ENCODE peak calls at places on chromosomes 12 and 14, in five cellular contexts. V is Calu3, R is H9, G is OCI-LY7, L is right lobe of liver. F is an unnamed sample.

GRCh38 chr14:73457050-73457934 is 1.1 kb downstream of the NUMB start:
- DNase-seq in V (peak), R (peak), G (peak), L (peak), F (no peak)

GRCh38 chr12:88207921-88208640 is 66.0 kb downstream of the TMTC3 start:
- DNase-seq in V (no peak), R (no peak), G (no peak), L (no peak), F (no peak)

GRCh38 chr12:72471806-72472205 is 199.6 kb downstream of the TRHDE start:
- DNase-seq in V (no peak), R (no peak), G (no peak), L (no peak), F (no peak)

GRCh38 chr12:24489939-24490338 is 459.0 kb downstream of the BCAT1 start:
- DNase-seq in V (no peak), R (no peak), G (no peak), L (no peak), F (no peak)

GRCh38 chr12:27657296-27657695 is 39.0 kb upstream of the REP15 start:
- DNase-seq in V (no peak), R (no peak), G (no peak), L (no peak), F (no peak)

GRCh38 chr14:99389171-99389826 is 91.4 kb downstream of the SETD3 start:
- DNase-seq in V (peak), R (peak), G (peak), L (no peak), F (peak)

GRCh38 chr12:124454735-124455134 is 112.7 kb downstream of the NCOR2 start:
- DNase-seq in V (no peak), R (no peak), G (no peak), L (no peak), F (no peak)

GRCh38 chr14:89252887-89253532 is 164.0 kb downstream of the FOXN3 start:
- DNase-seq in V (no peak), R (peak), G (no peak), L (no peak), F (no peak)

GRCh38 chr14:64637735-64638473 is 66.3 kb upstream of the PLEKHG3 start:
- DNase-seq in V (no peak), R (no peak), G (no peak), L (no peak), F (no peak)

GRCh38 chr14:49447725-49448124 is 138.5 kb downstream of the RPS29 start:
- DNase-seq in V (no peak), R (no peak), G (no peak), L (no peak), F (no peak)

GRCh38 chr14:44767646-44768173 is 194.0 kb downstream of the KLHL28 start:
- DNase-seq in V (no peak), R (no peak), G (no peak), L (no peak), F (no peak)

GRCh38 chr12:78156751-78157150 is 326.1 kb downstream of the NAV3 start:
- DNase-seq in V (no peak), R (no peak), G (no peak), L (no peak), F (no peak)

GRCh38 chr12:89862511-89863331 is 154.1 kb upstream of the ATP2B1 start:
- DNase-seq in V (no peak), R (no peak), G (peak), L (no peak), F (no peak)

GRCh38 chr14:70052990-70053389 is 135.8 kb downstream of the SLC8A3 start:
- DNase-seq in V (peak), R (no peak), G (peak), L (no peak), F (peak)

GRCh38 chr14:21526672-21527319 is 650 bp upstream of the SALL2 start:
- DNase-seq in V (no peak), R (peak), G (peak), L (no peak), F (no peak)

GRCh38 chr12:108561852-108562347 is 496 bp upstream of the ISCU start:
- DNase-seq in V (peak), R (no peak), G (no peak), L (no peak), F (no peak)

GRCh38 chr12:81187686-81188085 is 109.8 kb downstream of the ACSS3 start:
- DNase-seq in V (no peak), R (no peak), G (no peak), L (no peak), F (no peak)

GRCh38 chr14:55427439-55427838 is 13.0 kb downstream of the TBPL2 start:
- DNase-seq in V (peak), R (no peak), G (no peak), L (no peak), F (no peak)

GRCh38 chr12:57319678-57320469 is 68.9 kb upstream of the STAC3 start:
- DNase-seq in V (no peak), R (no peak), G (no peak), L (no peak), F (no peak)

GRCh38 chr12:6688543-6688999 is 604 bp downstream of the ZNF384 start:
- DNase-seq in V (peak), R (no peak), G (peak), L (peak), F (no peak)

GRCh38 chr12:93954160-93955112 is 193.9 kb upstream of the PLXNC1 start:
- DNase-seq in V (no peak), R (no peak), G (no peak), L (no peak), F (no peak)

GRCh38 chr14:103078420-103078749 is 5.6 kb upstream of the LBHD2 start:
- DNase-seq in V (peak), R (peak), G (peak), L (peak), F (no peak)

GRCh38 chr12:75981773-75982564 is 49.6 kb downstream of the PHLDA1 start:
- DNase-seq in V (peak), R (no peak), G (no peak), L (no peak), F (no peak)

GRCh38 chr14:98182385-98183055 is 1089.5 kb downstream of the BCL11B start:
- DNase-seq in V (no peak), R (no peak), G (no peak), L (no peak), F (no peak)

GRCh38 chr14:20412422-20412821 is 879 bp downstream of the TEP1 start:
- DNase-seq in V (no peak), R (no peak), G (peak), L (no peak), F (no peak)

DNA sequence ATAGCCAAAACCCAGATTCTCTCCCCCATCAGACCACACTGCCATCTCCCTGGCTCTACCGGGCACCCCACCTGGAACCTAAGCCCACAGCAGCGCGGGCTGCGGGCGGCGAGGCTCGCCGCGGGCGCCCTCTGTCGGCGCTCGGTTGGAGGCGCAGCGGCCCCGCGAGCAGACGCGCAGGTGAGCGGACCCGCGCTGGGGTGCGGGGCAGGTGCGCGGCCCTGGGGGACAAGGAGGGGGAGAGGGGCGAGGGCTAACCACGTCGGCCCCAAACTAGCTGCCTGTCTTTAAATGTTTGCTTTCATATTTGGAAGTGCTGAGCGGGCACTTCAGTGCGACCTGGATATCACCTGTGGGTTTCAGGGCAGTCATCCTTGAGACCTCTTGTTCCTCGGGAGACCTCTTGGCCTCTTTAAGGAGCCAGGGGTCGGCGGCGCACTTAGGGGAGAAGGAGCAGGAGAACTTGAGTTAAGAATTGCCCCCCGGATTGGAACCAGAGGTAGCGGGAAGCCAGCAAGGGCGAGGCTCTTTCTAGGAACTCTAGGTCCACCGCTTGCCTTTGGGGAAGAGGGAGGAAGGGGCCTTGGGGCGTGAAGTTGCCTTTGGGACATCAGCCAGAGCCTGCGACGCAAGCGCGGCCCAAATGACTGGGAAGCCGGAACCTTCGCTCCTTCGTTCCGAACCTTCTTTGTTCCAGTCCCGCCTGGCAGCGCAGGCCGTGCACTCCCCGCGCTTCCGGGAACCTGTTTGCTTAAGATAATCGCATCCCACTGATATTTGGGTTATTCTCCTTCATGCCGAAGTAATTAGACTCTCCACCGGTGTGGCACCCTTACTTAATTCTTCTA is 78.7 kb downstream of the NEDD1 start:
- DNase-seq in V (peak), R (peak), G (peak), L (peak), F (peak)
- TF ChIP-seq CTCF in V (peak), R (peak), G (peak), L (peak), F (peak)

GRCh38 chr14:93103392-93104080 is 12.2 kb downstream of the ITPK1 start:
- DNase-seq in V (peak), R (no peak), G (peak), L (peak), F (no peak)

GRCh38 chr14:93107383-93107782 is 8.3 kb downstream of the ITPK1 start:
- DNase-seq in V (no peak), R (no peak), G (no peak), L (no peak), F (no peak)

GRCh38 chr14:93106541-93107156 is 9.1 kb downstream of the ITPK1 start:
- DNase-seq in V (no peak), R (no peak), G (no peak), L (peak), F (no peak)

GRCh38 chr14:93105362-93105761 is 10.4 kb downstream of the ITPK1 start:
- DNase-seq in V (no peak), R (no peak), G (no peak), L (peak), F (no peak)

DNA sequence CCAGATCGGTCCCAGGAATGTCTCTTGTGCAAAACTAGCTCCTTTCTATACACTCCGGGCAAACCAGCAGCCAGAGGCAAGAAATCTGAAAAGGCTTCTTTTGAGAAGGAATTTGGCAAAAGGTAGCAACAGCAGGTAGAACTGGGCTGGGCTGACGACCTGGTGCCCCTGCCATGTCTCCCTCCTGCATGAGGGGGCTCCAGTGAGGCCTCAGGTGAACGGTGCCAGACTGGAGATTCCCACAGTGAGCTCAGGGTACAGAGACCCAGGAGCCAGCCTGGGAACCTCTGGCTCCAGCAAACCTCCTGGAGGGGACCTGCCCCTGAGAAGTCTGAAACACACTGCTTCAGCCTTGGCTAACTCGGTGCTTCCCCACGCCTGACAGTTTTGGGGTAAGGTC is 10.8 kb downstream of the ITPK1 start:
- DNase-seq in V (no peak), R (peak), G (no peak), L (no peak), F (no peak)
- TF ChIP-seq CTCF in V (no peak), R (peak), G (peak), L (no peak), F (peak)

GRCh38 chr14:32013083-32013482 is 64.0 kb upstream of the ARHGAP5 start:
- DNase-seq in V (no peak), R (peak), G (no peak), L (no peak), F (no peak)
- TF ChIP-seq CTCF in V (no peak), R (peak), G (peak), L (no peak), F (peak)

GRCh38 chr12:91618281-91618680 is 435.7 kb upstream of the DCN start:
- DNase-seq in V (no peak), R (no peak), G (no peak), L (no peak), F (no peak)
- TF ChIP-seq CTCF in V (no peak), R (no peak), G (no peak), L (no peak), F (no peak)

GRCh38 chr14:50668008-50668851 is at the start of gene SAV1:
- DNase-seq in V (peak), R (peak), G (peak), L (peak), F (peak)

GRCh38 chr14:50669441-50669986 is 1.4 kb upstream of the SAV1 start:
- DNase-seq in V (no peak), R (no peak), G (no peak), L (no peak), F (no peak)

GRCh38 chr14:50668852-50669194 is 717 bp upstream of the SAV1 start:
- DNase-seq in V (no peak), R (no peak), G (no peak), L (no peak), F (no peak)

GRCh38 chr14:50666772-50667490 is 1.2 kb downstream of the SAV1 start:
- DNase-seq in V (peak), R (peak), G (peak), L (no peak), F (no peak)

GRCh38 chr14:50667491-50668007 is 557 bp downstream of the SAV1 start:
- DNase-seq in V (peak), R (peak), G (peak), L (no peak), F (peak)
- TF ChIP-seq CTCF in V (no peak), R (peak), G (peak), L (no peak), F (peak)

GRCh38 chr12:106248177-106248848 is 493 bp upstream of the CKAP4 start:
- DNase-seq in V (peak), R (peak), G (peak), L (peak), F (no peak)

GRCh38 chr12:106247731-106248176 is at the start of gene CKAP4:
- DNase-seq in V (peak), R (peak), G (peak), L (peak), F (peak)

GRCh38 chr12:106248849-106249371 is 1.1 kb upstream of the CKAP4 start:
- DNase-seq in V (no peak), R (no peak), G (peak), L (peak), F (no peak)

GRCh38 chr12:106245767-106246166 is 2.1 kb downstream of the CKAP4 start:
- DNase-seq in V (peak), R (peak), G (no peak), L (peak), F (no peak)

DNA sequence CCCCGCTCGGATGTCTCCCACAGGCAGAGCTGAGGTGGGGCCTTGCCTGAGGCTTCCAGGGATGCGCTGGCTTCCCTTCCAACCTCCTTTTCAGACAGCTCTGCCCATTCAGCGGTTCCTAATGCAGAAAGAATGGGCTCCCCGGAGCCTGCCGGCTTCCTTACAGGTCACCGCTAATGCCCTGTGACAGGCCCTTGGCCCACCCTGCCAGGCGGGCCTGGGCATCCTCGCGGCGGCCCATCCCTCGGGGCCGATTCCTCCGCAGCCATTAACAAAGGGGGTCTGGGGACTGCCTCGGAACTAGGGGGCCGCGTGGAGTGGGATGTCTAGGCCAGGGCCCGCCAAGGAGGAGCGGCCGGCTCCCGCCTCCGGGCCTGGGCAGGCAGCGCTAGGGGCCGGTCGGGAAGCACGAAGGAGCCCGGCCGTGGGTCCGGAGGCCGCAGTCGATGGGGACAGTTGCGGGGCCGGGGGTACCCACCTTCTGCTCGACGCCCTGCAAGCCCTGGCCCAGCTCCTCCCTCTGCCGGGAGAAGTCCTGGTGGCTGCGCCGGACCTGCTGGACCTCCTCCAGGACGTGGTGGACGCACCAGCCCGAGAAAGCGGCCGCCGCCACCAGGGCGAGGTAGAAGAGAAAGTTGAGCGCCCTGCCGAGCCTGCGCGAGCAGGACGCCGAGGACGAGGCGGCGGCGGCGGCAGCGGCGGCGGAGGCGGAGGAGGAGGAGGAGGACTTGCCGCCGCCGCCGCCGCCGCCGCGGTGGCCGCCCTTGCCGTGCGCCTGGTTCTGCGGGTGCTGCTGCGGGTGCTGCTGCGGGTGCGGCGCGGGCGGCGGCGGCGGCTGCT is 709 bp downstream of the CKAP4 start:
- DNase-seq in V (peak), R (no peak), G (peak), L (peak), F (peak)
- TF ChIP-seq CTCF in V (no peak), R (no peak), G (no peak), L (no peak), F (peak)

DNA sequence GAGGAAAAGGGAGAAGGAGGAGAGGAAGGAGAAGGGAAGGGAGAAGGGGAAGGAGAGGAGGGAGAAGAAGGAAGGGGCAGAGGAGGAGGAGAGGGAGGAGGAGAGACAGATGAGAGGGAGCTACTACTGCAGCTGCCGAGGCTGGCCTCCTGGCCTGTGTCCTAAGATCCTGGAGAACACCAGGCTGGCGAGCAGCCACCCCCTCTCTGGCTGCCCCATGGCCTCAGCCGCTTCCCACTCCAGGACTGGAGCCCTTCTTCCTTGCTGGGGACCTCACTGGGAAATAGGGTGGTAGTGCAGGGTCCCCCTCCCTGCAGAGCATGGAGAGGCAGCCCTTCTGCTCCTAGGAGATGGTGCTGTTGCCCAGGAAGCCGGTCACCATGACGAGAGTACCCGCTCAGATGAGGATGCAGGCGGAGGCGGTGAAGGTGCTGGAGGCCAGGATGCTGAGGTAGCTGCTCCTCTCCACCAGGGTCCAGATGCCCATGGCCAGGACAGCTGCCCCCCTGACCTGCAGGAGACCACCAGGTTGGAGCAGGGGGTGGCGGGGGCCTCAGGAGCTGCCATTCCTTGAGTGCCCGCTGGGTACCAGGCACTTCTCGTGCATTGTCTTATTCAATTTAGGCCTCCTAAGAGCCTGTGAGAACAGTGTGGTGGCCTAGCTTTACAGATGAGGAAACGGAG is 167.9 kb upstream of the PRMT8 start:
- DNase-seq in V (no peak), R (no peak), G (no peak), L (no peak), F (no peak)
- TF ChIP-seq CTCF in V (no peak), R (no peak), G (no peak), L (no peak), F (no peak)

GRCh38 chr12:12333980-12334709 is 15.9 kb downstream of the MANSC1 start:
- DNase-seq in V (peak), R (peak), G (peak), L (peak), F (peak)

GRCh38 chr12:12336511-12336910 is 13.5 kb downstream of the MANSC1 start:
- DNase-seq in V (no peak), R (no peak), G (no peak), L (no peak), F (no peak)

GRCh38 chr12:12333407-12333831 is 16.6 kb downstream of the MANSC1 start:
- DNase-seq in V (peak), R (no peak), G (no peak), L (no peak), F (no peak)

GRCh38 chr12:12336049-12336411 is 14.0 kb downstream of the MANSC1 start:
- DNase-seq in V (no peak), R (no peak), G (no peak), L (peak), F (no peak)

GRCh38 chr12:12334710-12335040 is 15.4 kb downstream of the MANSC1 start:
- DNase-seq in V (no peak), R (no peak), G (no peak), L (no peak), F (no peak)
- TF ChIP-seq CTCF in V (no peak), R (no peak), G (peak), L (no peak), F (peak)

GRCh38 chr12:127685476-127686234 is 581.3 kb upstream of the TMEM132C start:
- DNase-seq in V (no peak), R (no peak), G (no peak), L (no peak), F (no peak)

GRCh38 chr12:127688901-127689428 is 578.0 kb upstream of the TMEM132C start:
- DNase-seq in V (no peak), R (no peak), G (no peak), L (no peak), F (no peak)

DNA sequence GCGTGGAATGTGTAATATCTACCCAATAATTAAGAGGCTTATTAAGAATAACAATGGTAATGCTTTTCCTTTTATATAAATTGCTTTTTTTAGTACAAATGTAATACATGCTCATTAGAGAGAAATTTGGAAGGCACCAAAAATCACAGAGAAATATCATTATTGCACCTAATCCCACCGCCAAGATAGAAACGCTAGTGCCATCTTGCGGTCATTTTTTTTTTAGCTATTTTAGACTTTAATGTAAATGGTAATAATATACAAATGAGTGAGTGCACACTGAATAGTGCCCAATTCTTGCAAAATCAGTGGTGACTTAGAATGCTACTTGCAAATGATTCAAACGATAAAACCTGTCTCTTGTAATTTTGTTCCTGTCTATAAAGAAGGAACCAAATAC is 576.8 kb upstream of the TMEM132C start:
- DNase-seq in V (no peak), R (no peak), G (peak), L (no peak), F (no peak)
- TF ChIP-seq CTCF in V (no peak), R (peak), G (peak), L (no peak), F (peak)

F was measured in progenitor cell of endocrine pancreas.